ENCODE peak calls at places on chromosome 3, in five cellular contexts. J is T-helper 1 cell, P is fibroblast of gingiva, U is skeletal muscle cell, B is HT1080. V is an unnamed sample.

GRCh38 chr3:29427266-29428103 is 146.6 kb downstream of the RBMS3 start:
- DNase-seq in J (no peak), P (peak; percentile 97), U (no peak), B (no peak), V (no peak)

GRCh38 chr3:54235998-54236397 is 113.6 kb downstream of the CACNA2D3 start:
- DNase-seq in J (no peak), P (no peak), U (no peak), B (no peak), V (no peak)

GRCh38 chr3:11090551-11090950 is 63.7 kb upstream of the HRH1 start:
- DNase-seq in J (no peak), P (no peak), U (no peak), B (no peak), V (no peak)

GRCh38 chr3:143329567-143330164 is 210.1 kb downstream of the CHST2 start:
- DNase-seq in J (no peak), P (no peak), U (no peak), B (no peak), V (no peak)

GRCh38 chr3:64808056-64808455 is 120.3 kb upstream of the ADAMTS9 start:
- DNase-seq in J (no peak), P (no peak), U (no peak), B (no peak), V (no peak)

GRCh38 chr3:56801151-56801596 is 575 bp downstream of the ARHGEF3 start:
- DNase-seq in J (peak; percentile 6), P (no peak), U (no peak), B (no peak), V (no peak)

GRCh38 chr3:14991148-14991742 is 43.9 kb downstream of the NR2C2 start:
- DNase-seq in J (no peak), P (no peak), U (no peak), B (no peak), V (no peak)

GRCh38 chr3:127535106-127535785 is 55.3 kb downstream of the TPRA1 start:
- DNase-seq in J (no peak), P (no peak), U (no peak), B (no peak), V (no peak)

GRCh38 chr3:141797167-141797773 is 34.1 kb downstream of the GRK7 start:
- DNase-seq in J (peak; percentile 15), P (no peak), U (peak; percentile 34), B (no peak), V (peak; percentile 56)

GRCh38 chr3:114218006-114218405 is 19.4 kb downstream of the ZNF80 start:
- DNase-seq in J (no peak), P (no peak), U (no peak), B (no peak), V (no peak)

GRCh38 chr3:172465281-172465680 is 17.0 kb upstream of the GHSR start:
- DNase-seq in J (no peak), P (no peak), U (no peak), B (no peak), V (no peak)